ENCODE peak calls at places on chromosomes 2 and 18, in five cellular contexts. One of them, this sample, is unnamed.
A peak's percentile ranks its signal among the peaks of the same experiment; 100 is the strongest.

GRCh38 chr2:8993196-8993901 is 10.1 kb downstream of the MBOAT2 start:
- DNase-seq in WTC11: no peak
- DNase-seq in NCI-H1092 treated with DMSO at 0.1 percent for 48 hours: no peak
- DNase-seq in heart left ventricle: no peak
- DNase-seq in right cardiac atrium: no peak
- DNase-seq in this sample: no peak

GRCh38 chr2:101782427-101782792 is 84.9 kb downstream of the MAP4K4 start:
- DNase-seq in WTC11: no peak
- DNase-seq in right cardiac atrium: no peak
- DNase-seq in NCI-H1092 treated with DMSO at 0.1 percent for 48 hours: no peak
- DNase-seq in heart left ventricle: no peak
- DNase-seq in this sample: no peak

GRCh38 chr2:229571243-229571642 is 143.1 kb downstream of the DNER start:
- DNase-seq in WTC11: no peak
- DNase-seq in right cardiac atrium: no peak
- DNase-seq in NCI-H1092 treated with DMSO at 0.1 percent for 48 hours: no peak
- DNase-seq in heart left ventricle: no peak
- DNase-seq in this sample: no peak

GRCh38 chr18:68803371-68803770 is 5.5 kb downstream of the CCDC102B start:
- DNase-seq in NCI-H1092 treated with DMSO at 0.1 percent for 48 hours: no peak
- DNase-seq in WTC11: no peak
- DNase-seq in heart left ventricle: peak; percentile 78
- DNase-seq in right cardiac atrium: peak; percentile 84
- DNase-seq in this sample: no peak

GRCh38 chr18:8615397-8616025 is 6.3 kb downstream of the RAB12 start:
- DNase-seq in WTC11: no peak
- DNase-seq in NCI-H1092 treated with DMSO at 0.1 percent for 48 hours: peak; percentile 67
- DNase-seq in right cardiac atrium: no peak
- DNase-seq in heart left ventricle: peak; percentile 35
- DNase-seq in this sample: no peak

GRCh38 chr2:84959045-84959493 is 11.9 kb upstream of the KCMF1 start:
- DNase-seq in right cardiac atrium: no peak
- DNase-seq in WTC11: no peak
- DNase-seq in heart left ventricle: no peak
- DNase-seq in NCI-H1092 treated with DMSO at 0.1 percent for 48 hours: no peak
- DNase-seq in this sample: peak; percentile 4

GRCh38 chr18:51907687-51908597 is 432.1 kb upstream of the DCC start:
- DNase-seq in NCI-H1092 treated with DMSO at 0.1 percent for 48 hours: no peak
- DNase-seq in right cardiac atrium: no peak
- DNase-seq in heart left ventricle: no peak
- DNase-seq in WTC11: no peak
- DNase-seq in this sample: no peak

GRCh38 chr18:49046125-49046524 is 95.4 kb upstream of the SMAD7 start:
- DNase-seq in right cardiac atrium: no peak
- DNase-seq in WTC11: no peak
- DNase-seq in heart left ventricle: no peak
- DNase-seq in NCI-H1092 treated with DMSO at 0.1 percent for 48 hours: no peak
- DNase-seq in this sample: no peak

GRCh38 chr2:179454443-179455218 is 190.0 kb upstream of the SESTD1 start:
- DNase-seq in heart left ventricle: no peak
- DNase-seq in NCI-H1092 treated with DMSO at 0.1 percent for 48 hours: no peak
- DNase-seq in right cardiac atrium: no peak
- DNase-seq in WTC11: no peak
- DNase-seq in this sample: no peak

GRCh38 chr2:231877533-231878456 is 48.4 kb downstream of the NPPC start:
- DNase-seq in WTC11: no peak
- DNase-seq in NCI-H1092 treated with DMSO at 0.1 percent for 48 hours: no peak
- DNase-seq in right cardiac atrium: no peak
- DNase-seq in heart left ventricle: no peak
- DNase-seq in this sample: no peak

GRCh38 chr2:108454440-108454839 is 5.4 kb downstream of the GCC2 start:
- DNase-seq in WTC11: no peak
- DNase-seq in NCI-H1092 treated with DMSO at 0.1 percent for 48 hours: no peak
- DNase-seq in heart left ventricle: no peak
- DNase-seq in right cardiac atrium: no peak
- DNase-seq in this sample: no peak

GRCh38 chr2:9310390-9310789 is 103.8 kb downstream of the ASAP2 start:
- DNase-seq in WTC11: no peak
- DNase-seq in right cardiac atrium: peak; percentile 82
- DNase-seq in heart left ventricle: peak; percentile 66
- DNase-seq in NCI-H1092 treated with DMSO at 0.1 percent for 48 hours: no peak
- DNase-seq in this sample: no peak